ENCODE peak calls at places on chromosomes 3 and 15, in four cellular contexts. V, J, D and A are unnamed samples.

GRCh38 chr15:97420116-97420515 is 540.4 kb upstream of the ARRDC4 start:
- DNase-seq in V (no peak), J (no peak), D (no peak), A (no peak)

GRCh38 chr3:43609406-43609805 is 12.4 kb downstream of the ANO10 start:
- DNase-seq in V (no peak), J (no peak), D (no peak), A (no peak)

GRCh38 chr3:107993771-107994170 is 97.1 kb downstream of the CD47 start:
- DNase-seq in V (no peak), J (no peak), D (no peak), A (no peak)

GRCh38 chr15:29129221-29129620 is 140.4 kb downstream of the NSMCE3 start:
- DNase-seq in V (no peak), J (no peak), D (no peak), A (no peak)

GRCh38 chr3:38586546-38587520 is 62.7 kb downstream of the SCN5A start:
- DNase-seq in V (peak; percentile 24), J (no peak), D (no peak), A (no peak)

GRCh38 chr15:63344737-63345390 is 36.8 kb downstream of the CA12 start:
- DNase-seq in V (no peak), J (no peak), D (no peak), A (no peak)

GRCh38 chr3:105448338-105448982 is 81.8 kb downstream of the ALCAM start:
- DNase-seq in V (no peak), J (no peak), D (no peak), A (peak; percentile 1)

GRCh38 chr15:69380100-69380725 is 33.9 kb upstream of the KIF23 start:
- DNase-seq in V (peak; percentile 55), J (no peak), D (peak; percentile 11), A (peak; percentile 32)

GRCh38 chr15:88645171-88646087 is 6.6 kb downstream of the ISG20 start:
- DNase-seq in V (peak; percentile 13), J (no peak), D (no peak), A (no peak)

GRCh38 chr3:147395975-147396708 is 10.2 kb downstream of the ZIC4 start:
- DNase-seq in V (peak; percentile 78), J (no peak), D (no peak), A (no peak)
- H3K27me3 ChIP-seq in V (peaks cover 91% of the 10 kb centered on the region), J (peaks cover 2% of the 10 kb centered on the region), D (peaks cover 17% of the 10 kb centered on the region), A (peaks cover 100% of the 10 kb centered on the region)

GRCh38 chr3:125140817-125141595 is 71.5 kb downstream of the SLC12A8 start:
- DNase-seq in V (no peak), J (no peak), D (no peak), A (no peak)

GRCh38 chr3:125140011-125140813 is 72.3 kb downstream of the SLC12A8 start:
- DNase-seq in V (no peak), J (no peak), D (no peak), A (no peak)

GRCh38 chr3:125142418-125142778 is 70.2 kb downstream of the SLC12A8 start:
- DNase-seq in V (no peak), J (no peak), D (no peak), A (no peak)

GRCh38 chr3:125143538-125143937 is 69.0 kb downstream of the SLC12A8 start:
- DNase-seq in V (no peak), J (no peak), D (no peak), A (no peak)

DNA sequence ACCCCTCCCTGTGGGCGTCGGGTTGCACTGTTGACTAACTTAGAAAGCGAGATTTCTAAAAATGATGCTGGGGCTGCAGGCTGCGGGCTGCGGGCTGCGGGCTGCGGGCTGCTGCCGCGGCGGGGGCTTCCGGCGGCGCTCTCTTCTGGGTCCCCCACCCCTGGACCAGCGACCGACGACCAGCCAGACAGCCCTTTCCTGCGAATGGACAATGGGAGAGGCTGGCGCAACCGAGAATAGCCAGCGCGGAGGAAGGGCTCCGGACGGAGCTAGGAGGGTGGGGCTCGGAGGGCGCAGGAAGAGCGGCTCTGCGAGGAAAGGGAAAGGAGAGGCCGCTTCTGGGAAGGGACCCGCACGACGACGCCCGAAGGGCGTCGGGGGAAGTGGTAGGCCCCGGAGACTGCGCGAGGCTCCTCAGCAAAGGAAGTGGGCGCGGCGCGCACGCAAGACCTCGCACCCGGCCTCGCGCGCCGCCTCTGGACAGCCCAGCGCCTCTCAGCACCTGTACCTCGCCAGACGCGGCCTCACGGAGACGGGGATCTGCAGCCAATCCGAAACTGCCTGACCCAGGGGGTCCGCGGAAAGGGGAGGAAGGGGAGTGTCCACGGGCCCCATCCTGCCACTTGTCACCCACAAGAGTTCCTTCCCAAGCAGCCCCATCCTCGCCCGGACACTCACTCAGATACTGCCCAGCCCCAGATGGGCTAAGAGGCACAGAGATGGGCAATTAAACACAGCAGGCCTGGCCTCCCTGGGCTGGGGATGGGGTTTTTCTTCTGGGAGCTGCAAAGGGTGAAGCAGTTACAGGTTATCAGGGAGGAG is 70.7 kb downstream of the SLC12A8 start:
- DNase-seq in V (peak; percentile 81), J (no peak), D (no peak), A (no peak)
- TF ChIP-seq SUZ12 in V (peak; percentile 56), J (no peak), D (no peak), A (no peak)

GRCh38 chr3:124041553-124041952 is 49.6 kb upstream of the ROPN1 start:
- DNase-seq in V (no peak), J (no peak), D (no peak), A (no peak)

GRCh38 chr3:124037332-124037731 is 45.4 kb upstream of the ROPN1 start:
- DNase-seq in V (no peak), J (no peak), D (no peak), A (no peak)

GRCh38 chr3:124044961-124045360 is 53.0 kb upstream of the ROPN1 start:
- DNase-seq in V (no peak), J (no peak), D (no peak), A (no peak)

DNA sequence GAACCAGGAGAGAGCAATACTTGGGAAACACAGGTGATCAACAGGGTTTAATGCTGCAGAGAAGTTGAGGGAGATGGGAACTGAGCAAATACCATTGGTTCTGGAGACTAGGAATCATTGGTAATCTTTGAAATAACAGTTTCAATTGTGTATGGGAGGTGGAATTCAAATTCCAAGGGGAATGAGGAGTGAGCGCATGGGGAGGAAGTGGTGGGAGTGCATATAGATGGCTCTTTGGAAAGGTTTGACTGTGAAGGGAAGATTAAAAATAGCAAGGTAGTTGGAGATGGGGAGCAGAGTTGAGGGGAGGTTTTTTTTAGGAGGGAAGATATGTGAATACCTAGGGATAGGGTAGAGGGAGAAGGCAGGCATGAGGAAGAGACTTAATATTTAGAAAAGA is 51.1 kb upstream of the ROPN1 start:
- DNase-seq in V (no peak), J (no peak), D (no peak), A (no peak)
- H3K27me3 ChIP-seq in V (no peaks in the 10 kb centered on the region), J (no peaks in the 10 kb centered on the region), D (peaks cover 5% of the 10 kb centered on the region), A (no peaks in the 10 kb centered on the region)

GRCh38 chr15:78949461-78949860 is 4.6 kb upstream of the CTSH start:
- DNase-seq in V (no peak), J (no peak), D (no peak), A (no peak)

GRCh38 chr15:78947506-78947905 is 2.7 kb upstream of the CTSH start:
- DNase-seq in V (no peak), J (no peak), D (no peak), A (no peak)

GRCh38 chr15:78950906-78951840 is 6.3 kb upstream of the CTSH start:
- DNase-seq in V (no peak), J (no peak), D (peak; percentile 61), A (no peak)

GRCh38 chr15:78951841-78952238 is 7.0 kb upstream of the CTSH start:
- DNase-seq in V (no peak), J (no peak), D (peak; percentile 85), A (no peak)

DNA sequence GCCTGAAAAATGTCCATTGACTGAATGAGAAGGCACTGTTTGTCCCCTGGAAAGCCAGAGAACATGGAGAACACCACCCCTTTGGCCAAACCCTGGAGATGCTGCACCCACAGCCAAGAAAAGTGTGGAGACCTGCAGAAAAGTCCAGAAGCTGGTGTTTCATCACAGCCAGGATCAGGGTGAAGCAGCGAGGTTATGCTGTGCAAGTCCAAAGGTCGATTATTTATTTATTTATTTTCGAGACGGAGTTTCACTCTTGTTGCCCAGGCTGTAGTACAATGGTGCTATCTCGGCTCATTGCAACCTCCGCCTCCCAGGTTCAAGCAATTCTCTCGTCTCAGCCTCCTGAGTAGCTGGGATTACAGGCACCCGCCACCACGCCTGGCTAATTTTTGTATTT is 5.5 kb upstream of the CTSH start:
- DNase-seq in V (no peak), J (no peak), D (peak; percentile 64), A (no peak)
- TF ChIP-seq SUZ12 in V (no peak), J (no peak), D (no peak), A (no peak)

GRCh38 chr3:188442430-188442829 is 288.5 kb downstream of the LPP start:
- DNase-seq in V (no peak), J (no peak), D (no peak), A (no peak)
- H3K27me3 ChIP-seq in V (no peaks in the 10 kb centered on the region), J (no peaks in the 10 kb centered on the region), D (no peaks in the 10 kb centered on the region), A (no peaks in the 10 kb centered on the region)